ENCODE peak calls at places on chromosome 17, in eight cellular contexts. S is NCI-H510A; P is endothelial cell; Q is right lobe of liver; F is astrocyte; E is stimulated activated CD4-positive, alpha-beta T cell treated with anti-CD3 and anti-CD28 coated beads, Interleukin-2, amount 100 ng/mL, for 24 hours; N is NCI-H187 treated with DMSO at 0.1 percent for 48 hours; K is OCI-LY7. T is an unnamed sample.

GRCh38 chr17:65783845-65784334 is 222.4 kb upstream of the AXIN2 start:
- DNase-seq in P (no peak), F (peak; percentile 95), Q (no peak), N (no peak), E (no peak), S (no peak), K (no peak), T (no peak)

GRCh38 chr17:45093444-45094110 is 32.5 kb downstream of the NMT1 start:
- DNase-seq in P (no peak), S (no peak), F (peak; percentile 52), Q (peak; percentile 65), N (no peak), K (no peak), E (no peak), T (no peak)

GRCh38 chr17:78591263-78591671 is 14.1 kb upstream of the DNAH17 start:
- DNase-seq in E (no peak), N (no peak), P (no peak), F (no peak), K (no peak), Q (no peak), S (no peak), T (no peak)

GRCh38 chr17:17429222-17429621 is 47.6 kb upstream of the MED9 start:
- DNase-seq in N (no peak), P (no peak), E (no peak), F (no peak), K (no peak), S (no peak), Q (no peak), T (no peak)

GRCh38 chr17:78185981-78186688 is 717 bp downstream of the TK1 start:
- DNase-seq in P (no peak), E (no peak), Q (no peak), S (no peak), F (peak; percentile 2), N (no peak), K (peak; percentile 53), T (no peak)

GRCh38 chr17:81273698-81274470 is 21.2 kb downstream of the SLC38A10 start:
- DNase-seq in S (no peak), F (no peak), N (no peak), P (no peak), Q (no peak), K (no peak), E (no peak), T (no peak)

GRCh38 chr17:76036497-76037380 is 9.6 kb upstream of the EVPL start:
- DNase-seq in K (no peak), Q (no peak), P (no peak), S (no peak), F (no peak), N (no peak), E (no peak), T (no peak)

GRCh38 chr17:56756536-56756935 is 77.2 kb downstream of the C17orf67 start:
- DNase-seq in S (no peak), F (peak; percentile 97), P (no peak), E (no peak), Q (no peak), K (no peak), N (no peak), T (no peak)

GRCh38 chr17:75152971-75153853 is 1.1 kb downstream of the JPT1 start:
- DNase-seq in K (peak; percentile 75), P (peak; percentile 21), S (no peak), F (no peak), N (no peak), E (peak; percentile 52), Q (no peak), T (no peak)

GRCh38 chr17:18027280-18027679 is 11.7 kb downstream of the ATPAF2 start:
- DNase-seq in P (no peak), E (no peak), N (no peak), Q (peak; percentile 85), S (no peak), K (no peak), F (no peak), T (no peak)

GRCh38 chr17:39674702-39675389 is 6.6 kb downstream of the PNMT start:
- DNase-seq in N (no peak), S (peak; percentile 76), Q (no peak), F (no peak), E (no peak), K (peak; percentile 58), P (no peak), T (no peak)